ENCODE peak calls at places on chromosomes 3 and 15, in eight cellular contexts. E is T-helper 2 cell; S is nephron progenitor cell; R is colonic mucosa; U is aorta; D is amygdala; W is non-pigmented ciliary epithelial cell; J is activated T-cell treated with anti-CD3 and anti-CD28 coated beads, Interleukin-2, amount 50 U/mL, for 4 hours. I is an unnamed sample.

GRCh38 chr3:172148269-172148668 is 108.9 kb downstream of the FNDC3B start:
- DNase-seq in E (no peak), S (no peak), U (no peak), W (no peak), R (no peak), D (no peak), J (no peak), I (no peak)

GRCh38 chr3:42490243-42490642 is 12.2 kb upstream of the VIPR1 start:
- DNase-seq in S (no peak), U (peak; percentile 91), R (peak; percentile 33), D (no peak), E (no peak), W (no peak), J (no peak), I (no peak)

GRCh38 chr15:72271895-72272212 is 500 bp downstream of the PARP6 start:
- DNase-seq in W (no peak), S (no peak), D (no peak), U (no peak), R (no peak), J (peak; percentile 9), E (no peak), I (peak; percentile 46)

GRCh38 chr3:65597225-65597951 is 441.3 kb downstream of the MAGI1 start:
- DNase-seq in W (no peak), J (no peak), D (peak; percentile 85), R (peak; percentile 24), S (peak; percentile 52), U (no peak), E (no peak), I (peak; percentile 55)

GRCh38 chr15:82159922-82160321 is 102.6 kb downstream of the EFL1 start:
- DNase-seq in R (no peak), S (no peak), W (peak; percentile 93), J (no peak), E (no peak), D (no peak), U (no peak), I (peak; percentile 76)

GRCh38 chr3:148246286-148246685 is 451.4 kb upstream of the AGTR1 start:
- DNase-seq in D (no peak), S (no peak), J (no peak), R (no peak), E (no peak), U (no peak), W (no peak), I (no peak)

GRCh38 chr3:151593923-151594322 is 133.1 kb upstream of the IGSF10 start:
- DNase-seq in S (no peak), W (no peak), U (no peak), D (no peak), J (no peak), R (no peak), E (no peak), I (peak; percentile 4)

GRCh38 chr3:24244491-24244890 is 250.2 kb downstream of the THRB start:
- DNase-seq in W (no peak), R (no peak), E (no peak), J (no peak), U (no peak), S (no peak), D (no peak), I (no peak)

GRCh38 chr3:27532931-27533607 is 48.9 kb upstream of the SLC4A7 start:
- DNase-seq in R (no peak), D (no peak), E (no peak), W (no peak), U (no peak), J (no peak), S (no peak), I (no peak)

GRCh38 chr15:84666373-84666772 is 8.4 kb upstream of the NMB start:
- DNase-seq in E (no peak), D (no peak), S (no peak), W (no peak), R (no peak), J (no peak), U (no peak), I (no peak)

I was measured in AG08396.